ENCODE peak calls at places on chromosomes 5 and 9, in ten cellular contexts. V, S, W, X, D, U, G, E, A and I are unnamed samples.

GRCh38 chr5:11064763-11065450 is 303.9 kb upstream of the DAP start:
- DNase-seq in V (no peak), S (no peak), W (no peak), X (no peak), D (no peak), U (no peak), G (no peak), E (no peak), A (no peak), I (no peak)

GRCh38 chr5:133246376-133247144 is 194.7 kb downstream of the HSPA4 start:
- DNase-seq in V (peak), S (no peak), W (no peak), X (no peak), D (no peak), U (no peak), G (no peak), E (no peak), A (no peak), I (no peak)

GRCh38 chr5:80781356-80781755 is 126.6 kb upstream of the DHFR start:
- DNase-seq in V (no peak), S (peak), W (peak), X (no peak), D (no peak), U (peak), G (no peak), E (no peak), A (no peak), I (peak)

GRCh38 chr5:133754575-133755169 is 142.3 kb upstream of the FSTL4 start:
- DNase-seq in V (no peak), S (peak), W (peak), X (peak), D (peak), U (no peak), G (no peak), E (no peak), A (no peak), I (peak)

GRCh38 chr9:98154678-98155077 is 35.7 kb upstream of the TRIM14 start:
- DNase-seq in V (no peak), S (peak), W (no peak), X (no peak), D (no peak), U (no peak), G (no peak), E (no peak), A (no peak), I (no peak)

GRCh38 chr9:32487981-32488380 is 38.0 kb downstream of the RIGI start:
- DNase-seq in V (no peak), S (no peak), W (peak), X (no peak), D (no peak), U (peak), G (no peak), E (no peak), A (peak), I (no peak)

GRCh38 chr5:112930082-112930344 is 8.0 kb upstream of the REEP5 start:
- DNase-seq in V (no peak), S (no peak), W (no peak), X (peak), D (no peak), U (no peak), G (no peak), E (no peak), A (no peak), I (no peak)

GRCh38 chr5:109105631-109106267 is 304.0 kb downstream of the PJA2 start:
- DNase-seq in V (no peak), S (peak), W (peak), X (no peak), D (no peak), U (peak), G (peak), E (no peak), A (peak), I (peak)

GRCh38 chr5:77449277-77449676 is 42.8 kb downstream of the WDR41 start:
- DNase-seq in V (no peak), S (no peak), W (no peak), X (no peak), D (no peak), U (no peak), G (no peak), E (no peak), A (no peak), I (no peak)

GRCh38 chr9:131839281-131840084 is 99.6 kb upstream of the RAPGEF1 start:
- DNase-seq in V (no peak), S (peak), W (peak), X (no peak), D (no peak), U (peak), G (peak), E (no peak), A (no peak), I (peak)

GRCh38 chr5:176948458-176948857 is 49.3 kb upstream of the HK3 start:
- DNase-seq in V (no peak), S (no peak), W (no peak), X (no peak), D (no peak), U (no peak), G (no peak), E (no peak), A (no peak), I (no peak)

GRCh38 chr5:80809451-80809850 is 150.7 kb upstream of the RASGRF2 start:
- DNase-seq in V (no peak), S (no peak), W (no peak), X (no peak), D (no peak), U (no peak), G (no peak), E (no peak), A (no peak), I (no peak)

GRCh38 chr9:83959061-83959460 is 21.0 kb downstream of the HNRNPK start:
- DNase-seq in V (no peak), S (no peak), W (peak), X (no peak), D (peak), U (peak), G (peak), E (no peak), A (peak), I (peak)

GRCh38 chr9:113621309-113621791 is 157.8 kb downstream of the RGS3 start:
- DNase-seq in V (no peak), S (no peak), W (peak), X (no peak), D (peak), U (peak), G (peak), E (peak), A (peak), I (peak)

GRCh38 chr5:96566775-96567174 is 95.4 kb upstream of the CAST start:
- DNase-seq in V (no peak), S (peak), W (no peak), X (no peak), D (no peak), U (no peak), G (no peak), E (no peak), A (no peak), I (peak)

GRCh38 chr9:70054546-70054945 is 10.9 kb downstream of the MAMDC2 start:
- DNase-seq in V (no peak), S (no peak), W (no peak), X (no peak), D (no peak), U (no peak), G (no peak), E (no peak), A (no peak), I (no peak)

GRCh38 chr9:27572566-27572917 is 739 bp downstream of the C9orf72 start:
- DNase-seq in V (no peak), S (peak), W (peak), X (peak), D (peak), U (no peak), G (no peak), E (peak), A (no peak), I (peak)

GRCh38 chr9:93276973-93277372 is 93.0 kb downstream of the WNK2 start:
- DNase-seq in V (no peak), S (no peak), W (no peak), X (no peak), D (no peak), U (no peak), G (no peak), E (no peak), A (no peak), I (peak)

GRCh38 chr5:78972654-78973428 is 12.3 kb downstream of the ARSB start:
- DNase-seq in V (no peak), S (no peak), W (peak), X (no peak), D (no peak), U (peak), G (no peak), E (no peak), A (no peak), I (no peak)

GRCh38 chr9:14831661-14832060 is 78.6 kb downstream of the FREM1 start:
- DNase-seq in V (no peak), S (no peak), W (no peak), X (no peak), D (no peak), U (no peak), G (no peak), E (no peak), A (no peak), I (no peak)

GRCh38 chr9:227882-228281 is 13.2 kb downstream of the DOCK8 start:
- DNase-seq in V (no peak), S (no peak), W (no peak), X (no peak), D (no peak), U (no peak), G (no peak), E (no peak), A (no peak), I (no peak)

GRCh38 chr5:65926893-65927292 is 518 bp downstream of the ERBIN start:
- DNase-seq in V (no peak), S (no peak), W (peak), X (no peak), D (peak), U (no peak), G (no peak), E (no peak), A (no peak), I (peak)

GRCh38 chr9:108331596-108331995 is 524.2 kb downstream of the ACTL7B start:
- DNase-seq in V (no peak), S (peak), W (no peak), X (no peak), D (no peak), U (no peak), G (no peak), E (no peak), A (no peak), I (no peak)

GRCh38 chr5:157143127-157143959 is 678 bp upstream of the MED7 start:
- DNase-seq in V (peak), S (no peak), W (no peak), X (peak), D (no peak), U (peak), G (no peak), E (no peak), A (peak), I (peak)

GRCh38 chr9:2787065-2787464 is 56.8 kb downstream of the PUM3 start:
- DNase-seq in V (no peak), S (peak), W (peak), X (no peak), D (no peak), U (peak), G (peak), E (no peak), A (peak), I (peak)

GRCh38 chr9:80797427-80797825 is 891.9 kb downstream of the TLE1 start:
- DNase-seq in V (no peak), S (no peak), W (no peak), X (no peak), D (peak), U (no peak), G (no peak), E (no peak), A (no peak), I (no peak)

GRCh38 chr5:66912787-66913186 is 283.8 kb downstream of the CD180 start:
- DNase-seq in V (no peak), S (peak), W (no peak), X (no peak), D (no peak), U (peak), G (no peak), E (no peak), A (no peak), I (no peak)

GRCh38 chr5:14190194-14191164 is 47.3 kb downstream of the TRIO start:
- DNase-seq in V (no peak), S (peak), W (peak), X (no peak), D (no peak), U (peak), G (peak), E (no peak), A (peak), I (peak)

GRCh38 chr5:60510049-60510448 is 189.9 kb downstream of the DEPDC1B start:
- DNase-seq in V (no peak), S (no peak), W (no peak), X (no peak), D (no peak), U (no peak), G (no peak), E (no peak), A (no peak), I (no peak)

GRCh38 chr9:98142182-98142924 is 23.3 kb upstream of the TRIM14 start:
- DNase-seq in V (peak), S (no peak), W (no peak), X (no peak), D (no peak), U (no peak), G (no peak), E (no peak), A (no peak), I (peak)

GRCh38 chr9:109574061-109574882 is 76.2 kb upstream of the PTPN3 start:
- DNase-seq in V (no peak), S (peak), W (peak), X (peak), D (peak), U (peak), G (peak), E (no peak), A (peak), I (peak)

GRCh38 chr9:86308687-86309086 is 26.3 kb upstream of the ISCA1 start:
- DNase-seq in V (no peak), S (no peak), W (no peak), X (no peak), D (no peak), U (no peak), G (no peak), E (no peak), A (no peak), I (no peak)

GRCh38 chr5:131679911-131680310 is 44.9 kb upstream of the RAPGEF6 start:
- DNase-seq in V (no peak), S (peak), W (peak), X (no peak), D (no peak), U (peak), G (peak), E (no peak), A (peak), I (peak)

DNA sequence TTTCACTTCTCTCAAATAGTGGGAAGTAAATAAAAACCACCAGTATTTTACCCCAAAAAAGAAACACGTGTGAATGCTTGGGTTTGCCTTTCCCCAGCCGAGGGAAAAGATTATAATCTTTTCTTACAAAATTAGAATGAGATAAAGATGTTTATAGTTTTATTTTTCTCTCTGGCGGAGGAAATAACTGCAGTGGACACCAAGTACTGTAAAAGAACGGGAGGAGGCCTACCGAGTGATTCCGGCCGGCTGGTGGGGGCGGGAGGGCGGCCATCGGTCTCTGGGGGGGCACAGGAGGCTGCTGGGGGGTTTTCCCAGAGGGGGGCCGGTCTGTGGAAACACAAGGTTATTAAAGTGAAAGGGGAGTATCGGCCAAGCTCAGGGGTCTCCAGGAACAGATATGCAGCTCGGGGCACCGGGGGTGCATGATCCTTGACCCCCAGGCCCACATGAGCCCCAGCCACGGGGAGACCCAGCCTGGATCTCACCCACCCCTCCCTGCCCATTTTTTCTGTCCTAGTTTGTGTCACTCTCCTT is 29.4 kb downstream of the LCP2 start:
- DNase-seq in V (no peak), S (no peak), W (no peak), X (no peak), D (no peak), U (no peak), G (no peak), E (no peak), A (no peak), I (no peak)
- TF ChIP-seq CTCF in V (no peak), S (no peak), W (no peak), X (no peak), D (no peak), U (no peak), G (no peak), E (no peak), A (no peak), I (no peak)

GRCh38 chr9:81841326-81841725 is 86.9 kb upstream of the SPATA31D4 start:
- DNase-seq in V (no peak), S (no peak), W (no peak), X (no peak), D (no peak), U (no peak), G (no peak), E (no peak), A (no peak), I (no peak)
- TF ChIP-seq CTCF in V (no peak), S (no peak), W (no peak), X (no peak), D (no peak), U (no peak), G (no peak), E (no peak), A (no peak), I (no peak)

GRCh38 chr5:35920890-35921289 is 17.5 kb downstream of the CAPSL start:
- DNase-seq in V (no peak), S (no peak), W (no peak), X (no peak), D (peak), U (no peak), G (no peak), E (no peak), A (no peak), I (no peak)

GRCh38 chr5:35924122-35924949 is 14.1 kb downstream of the CAPSL start:
- DNase-seq in V (no peak), S (peak), W (peak), X (no peak), D (no peak), U (peak), G (peak), E (no peak), A (peak), I (peak)

GRCh38 chr5:35924950-35925722 is 13.3 kb downstream of the CAPSL start:
- DNase-seq in V (peak), S (peak), W (peak), X (peak), D (peak), U (no peak), G (peak), E (peak), A (peak), I (peak)

GRCh38 chr5:35921930-35922329 is 16.5 kb downstream of the CAPSL start:
- DNase-seq in V (no peak), S (no peak), W (no peak), X (no peak), D (no peak), U (no peak), G (no peak), E (no peak), A (no peak), I (no peak)

DNA sequence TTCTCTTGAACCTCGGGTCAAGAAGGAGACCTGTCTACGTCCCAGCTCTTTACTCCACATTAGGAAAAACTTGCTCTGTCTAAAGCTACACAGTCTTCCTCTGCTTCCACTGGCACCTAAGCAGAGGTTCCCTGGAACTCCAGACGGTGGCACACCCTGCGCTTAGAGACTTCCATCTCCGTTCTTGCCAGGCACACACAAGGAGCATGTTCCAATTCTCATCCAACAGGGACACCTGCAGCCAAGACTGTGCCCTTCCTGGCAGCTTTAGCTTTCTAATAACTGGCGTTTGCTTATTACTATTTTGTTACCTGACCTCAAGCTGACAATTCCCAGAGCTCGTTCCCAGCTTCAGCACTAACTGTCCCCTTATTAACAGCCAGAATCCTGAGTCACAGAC is 16.0 kb downstream of the CAPSL start:
- DNase-seq in V (no peak), S (no peak), W (no peak), X (no peak), D (no peak), U (no peak), G (no peak), E (no peak), A (no peak), I (no peak)
- TF ChIP-seq CTCF in V (no peak), S (peak), W (no peak), X (no peak), D (no peak), U (no peak), G (no peak), E (no peak), A (no peak), I (no peak)

GRCh38 chr9:138022121-138022741 is 144.6 kb downstream of the CACNA1B start:
- DNase-seq in V (peak), S (peak), W (no peak), X (no peak), D (peak), U (no peak), G (no peak), E (no peak), A (no peak), I (no peak)
- TF ChIP-seq CTCF in V (no peak), S (peak), W (no peak), X (peak), D (peak), U (no peak), G (no peak), E (no peak), A (no peak), I (no peak)

DNA sequence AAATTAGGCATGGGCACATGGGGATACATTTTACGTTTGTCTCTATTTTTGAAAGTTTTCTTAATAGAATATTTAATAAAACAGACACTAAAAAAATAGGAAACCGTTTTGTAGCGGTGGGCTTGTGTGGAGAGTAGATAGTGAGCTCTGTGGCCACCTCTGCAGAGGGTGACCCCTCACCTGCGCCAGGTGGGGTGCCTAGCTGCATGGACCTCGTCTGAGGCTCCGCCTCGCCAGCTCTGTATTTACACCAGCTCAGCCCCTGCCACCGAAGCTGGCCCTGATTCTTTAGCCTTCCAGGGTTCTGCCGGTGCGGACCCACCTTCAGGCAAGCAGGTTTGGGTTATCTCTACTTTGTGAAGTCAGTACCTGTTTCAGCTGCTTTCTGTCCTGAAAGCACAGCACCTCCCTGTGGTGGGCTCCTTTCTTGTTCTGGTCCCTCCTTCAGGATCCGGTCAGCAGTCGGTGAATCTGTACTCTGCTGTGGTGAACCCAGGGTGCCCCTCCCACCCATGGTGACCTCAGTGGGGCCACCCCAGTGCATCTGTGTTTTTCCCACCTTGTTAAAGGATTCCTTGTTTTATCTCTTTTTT is 105.2 kb upstream of the CACNA1B start:
- DNase-seq in V (no peak), S (no peak), W (no peak), X (no peak), D (no peak), U (no peak), G (no peak), E (no peak), A (no peak), I (no peak)
- TF ChIP-seq CTCF in V (no peak), S (peak), W (no peak), X (peak), D (no peak), U (peak), G (no peak), E (no peak), A (no peak), I (no peak)

DNA sequence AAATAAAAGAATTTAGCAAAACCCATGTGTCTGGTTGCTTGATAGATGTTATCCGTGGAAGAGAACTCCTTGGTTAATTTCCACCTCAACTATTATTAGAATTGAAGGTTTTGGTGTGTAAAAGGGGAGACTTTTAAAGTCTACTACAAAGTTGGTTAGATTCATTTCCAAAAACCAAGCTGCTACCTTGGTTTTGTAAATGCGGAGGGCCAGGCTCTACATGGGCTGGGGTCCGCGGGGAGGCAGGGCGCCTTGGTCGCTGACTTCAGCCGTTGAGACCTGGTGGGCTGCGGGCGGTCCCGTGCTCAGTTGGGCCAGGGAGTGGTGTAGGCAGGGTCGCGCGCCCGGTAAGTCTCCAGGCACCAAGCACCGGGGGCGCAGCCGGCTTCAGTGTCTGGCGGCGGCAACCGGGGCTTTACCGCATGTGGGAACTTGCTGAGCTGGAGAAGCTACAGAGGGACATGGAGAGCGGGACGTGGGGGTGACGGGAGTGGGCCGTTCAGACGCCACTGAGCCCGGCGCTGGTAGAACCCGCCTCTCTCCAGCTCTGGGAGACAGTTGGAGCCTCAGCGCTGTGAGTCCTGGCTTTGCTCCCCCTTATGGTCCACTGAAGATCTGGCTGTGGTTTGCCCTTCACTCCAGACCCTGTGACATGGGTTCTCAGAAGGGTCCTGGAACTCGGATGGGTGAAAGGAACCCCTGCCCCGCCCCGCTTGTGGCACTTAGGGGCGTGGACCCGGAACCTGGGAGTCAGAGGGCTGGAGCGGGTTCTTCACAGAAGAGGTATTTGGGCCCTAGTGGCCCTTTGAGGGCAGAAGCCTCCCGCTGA is 11.8 kb downstream of the NR2F1 start:
- DNase-seq in V (no peak), S (no peak), W (peak), X (no peak), D (peak), U (no peak), G (no peak), E (no peak), A (no peak), I (no peak)
- TF ChIP-seq CTCF in V (no peak), S (no peak), W (peak), X (no peak), D (peak), U (no peak), G (no peak), E (no peak), A (no peak), I (no peak)